ENCODE peak calls at places on chromosomes 12 and 14, in ten cellular contexts. One of them, this sample, is unnamed.

GRCh38 chr12:50572275-50572674 is 67.5 kb downstream of the DIP2B start:
- DNase-seq in frontal cortex: no peak
- DNase-seq in IMR-90: peak; percentile 89
- DNase-seq in AG10803: peak; percentile 94
- DNase-seq in CD4-positive, alpha-beta T cell: no peak
- DNase-seq in fibroblast of lung: peak; percentile 78
- DNase-seq in amniotic stem cell: no peak
- DNase-seq in stimulated activated naive CD8-positive, alpha-beta T cell treated with anti-CD3 and anti-CD28 coated beads, Interleukin-15, amount 100 ng/mL, for 72 hours: no peak
- DNase-seq in stimulated activated CD8-positive, alpha-beta memory T cell treated with anti-CD3 and anti-CD28 coated beads, Interleukin-12 subunit alpha, Interleukin-12 subunit beta, amount 100 ng/mL, for 4 hours: no peak
- DNase-seq in hypothalamus: no peak
- DNase-seq in this sample: no peak

GRCh38 chr12:84336231-84336630 is 576.4 kb downstream of the SLC6A15 start:
- DNase-seq in frontal cortex: no peak
- DNase-seq in IMR-90: peak; percentile 18
- DNase-seq in AG10803: no peak
- DNase-seq in CD4-positive, alpha-beta T cell: no peak
- DNase-seq in fibroblast of lung: peak; percentile 8
- DNase-seq in amniotic stem cell: no peak
- DNase-seq in stimulated activated naive CD8-positive, alpha-beta T cell treated with anti-CD3 and anti-CD28 coated beads, Interleukin-15, amount 100 ng/mL, for 72 hours: no peak
- DNase-seq in stimulated activated CD8-positive, alpha-beta memory T cell treated with anti-CD3 and anti-CD28 coated beads, Interleukin-12 subunit alpha, Interleukin-12 subunit beta, amount 100 ng/mL, for 4 hours: no peak
- DNase-seq in hypothalamus: no peak
- DNase-seq in this sample: no peak

GRCh38 chr12:48305190-48305589 is 45.5 kb downstream of the ZNF641 start:
- DNase-seq in frontal cortex: no peak
- DNase-seq in IMR-90: no peak
- DNase-seq in AG10803: no peak
- DNase-seq in CD4-positive, alpha-beta T cell: no peak
- DNase-seq in fibroblast of lung: no peak
- DNase-seq in amniotic stem cell: no peak
- DNase-seq in stimulated activated naive CD8-positive, alpha-beta T cell treated with anti-CD3 and anti-CD28 coated beads, Interleukin-15, amount 100 ng/mL, for 72 hours: no peak
- DNase-seq in stimulated activated CD8-positive, alpha-beta memory T cell treated with anti-CD3 and anti-CD28 coated beads, Interleukin-12 subunit alpha, Interleukin-12 subunit beta, amount 100 ng/mL, for 4 hours: no peak
- DNase-seq in hypothalamus: no peak
- DNase-seq in this sample: no peak

GRCh38 chr14:39229222-39229543 is 4.5 kb upstream of the MIA2 start:
- DNase-seq in frontal cortex: no peak
- DNase-seq in IMR-90: peak; percentile 7
- DNase-seq in AG10803: peak; percentile 17
- DNase-seq in CD4-positive, alpha-beta T cell: peak; percentile 15
- DNase-seq in fibroblast of lung: peak; percentile 11
- DNase-seq in amniotic stem cell: no peak
- DNase-seq in stimulated activated naive CD8-positive, alpha-beta T cell treated with anti-CD3 and anti-CD28 coated beads, Interleukin-15, amount 100 ng/mL, for 72 hours: peak; percentile 71
- DNase-seq in stimulated activated CD8-positive, alpha-beta memory T cell treated with anti-CD3 and anti-CD28 coated beads, Interleukin-12 subunit alpha, Interleukin-12 subunit beta, amount 100 ng/mL, for 4 hours: no peak
- DNase-seq in hypothalamus: no peak
- DNase-seq in this sample: no peak

GRCh38 chr12:34289431-34290190 is 267.3 kb downstream of the ALG10 start:
- DNase-seq in frontal cortex: no peak
- DNase-seq in IMR-90: no peak
- DNase-seq in AG10803: no peak
- DNase-seq in CD4-positive, alpha-beta T cell: no peak
- DNase-seq in fibroblast of lung: no peak
- DNase-seq in amniotic stem cell: no peak
- DNase-seq in stimulated activated naive CD8-positive, alpha-beta T cell treated with anti-CD3 and anti-CD28 coated beads, Interleukin-15, amount 100 ng/mL, for 72 hours: no peak
- DNase-seq in stimulated activated CD8-positive, alpha-beta memory T cell treated with anti-CD3 and anti-CD28 coated beads, Interleukin-12 subunit alpha, Interleukin-12 subunit beta, amount 100 ng/mL, for 4 hours: no peak
- DNase-seq in hypothalamus: no peak
- DNase-seq in this sample: peak; percentile 53

GRCh38 chr12:38411426-38411825 is 94.9 kb downstream of the ALG10B start:
- DNase-seq in frontal cortex: no peak
- DNase-seq in IMR-90: no peak
- DNase-seq in AG10803: no peak
- DNase-seq in CD4-positive, alpha-beta T cell: no peak
- DNase-seq in fibroblast of lung: no peak
- DNase-seq in amniotic stem cell: no peak
- DNase-seq in stimulated activated naive CD8-positive, alpha-beta T cell treated with anti-CD3 and anti-CD28 coated beads, Interleukin-15, amount 100 ng/mL, for 72 hours: no peak
- DNase-seq in stimulated activated CD8-positive, alpha-beta memory T cell treated with anti-CD3 and anti-CD28 coated beads, Interleukin-12 subunit alpha, Interleukin-12 subunit beta, amount 100 ng/mL, for 4 hours: no peak
- DNase-seq in hypothalamus: no peak
- DNase-seq in this sample: no peak

GRCh38 chr12:22266101-22266500 is 68.4 kb downstream of the ST8SIA1 start:
- DNase-seq in frontal cortex: no peak
- DNase-seq in IMR-90: peak; percentile 17
- DNase-seq in AG10803: no peak
- DNase-seq in CD4-positive, alpha-beta T cell: no peak
- DNase-seq in fibroblast of lung: peak; percentile 58
- DNase-seq in amniotic stem cell: no peak
- DNase-seq in stimulated activated naive CD8-positive, alpha-beta T cell treated with anti-CD3 and anti-CD28 coated beads, Interleukin-15, amount 100 ng/mL, for 72 hours: no peak
- DNase-seq in stimulated activated CD8-positive, alpha-beta memory T cell treated with anti-CD3 and anti-CD28 coated beads, Interleukin-12 subunit alpha, Interleukin-12 subunit beta, amount 100 ng/mL, for 4 hours: no peak
- DNase-seq in hypothalamus: no peak
- DNase-seq in this sample: no peak

GRCh38 chr12:5383961-5384360 is 47.9 kb upstream of the NTF3 start:
- DNase-seq in frontal cortex: no peak
- DNase-seq in IMR-90: no peak
- DNase-seq in AG10803: peak; percentile 84
- DNase-seq in CD4-positive, alpha-beta T cell: no peak
- DNase-seq in fibroblast of lung: no peak
- DNase-seq in amniotic stem cell: no peak
- DNase-seq in stimulated activated naive CD8-positive, alpha-beta T cell treated with anti-CD3 and anti-CD28 coated beads, Interleukin-15, amount 100 ng/mL, for 72 hours: no peak
- DNase-seq in stimulated activated CD8-positive, alpha-beta memory T cell treated with anti-CD3 and anti-CD28 coated beads, Interleukin-12 subunit alpha, Interleukin-12 subunit beta, amount 100 ng/mL, for 4 hours: no peak
- DNase-seq in hypothalamus: no peak
- DNase-seq in this sample: no peak

GRCh38 chr12:69459477-69459876 is 10.7 kb upstream of the FRS2 start:
- DNase-seq in frontal cortex: peak; percentile 40
- DNase-seq in IMR-90: no peak
- DNase-seq in AG10803: no peak
- DNase-seq in CD4-positive, alpha-beta T cell: no peak
- DNase-seq in fibroblast of lung: no peak
- DNase-seq in amniotic stem cell: no peak
- DNase-seq in stimulated activated naive CD8-positive, alpha-beta T cell treated with anti-CD3 and anti-CD28 coated beads, Interleukin-15, amount 100 ng/mL, for 72 hours: no peak
- DNase-seq in stimulated activated CD8-positive, alpha-beta memory T cell treated with anti-CD3 and anti-CD28 coated beads, Interleukin-12 subunit alpha, Interleukin-12 subunit beta, amount 100 ng/mL, for 4 hours: no peak
- DNase-seq in hypothalamus: peak; percentile 6
- DNase-seq in this sample: no peak

GRCh38 chr12:44015333-44015941 is 179.6 kb downstream of the TMEM117 start:
- DNase-seq in frontal cortex: no peak
- DNase-seq in IMR-90: peak; percentile 66
- DNase-seq in AG10803: peak; percentile 67
- DNase-seq in CD4-positive, alpha-beta T cell: no peak
- DNase-seq in fibroblast of lung: peak; percentile 52
- DNase-seq in amniotic stem cell: peak; percentile 38
- DNase-seq in stimulated activated naive CD8-positive, alpha-beta T cell treated with anti-CD3 and anti-CD28 coated beads, Interleukin-15, amount 100 ng/mL, for 72 hours: no peak
- DNase-seq in stimulated activated CD8-positive, alpha-beta memory T cell treated with anti-CD3 and anti-CD28 coated beads, Interleukin-12 subunit alpha, Interleukin-12 subunit beta, amount 100 ng/mL, for 4 hours: no peak
- DNase-seq in hypothalamus: no peak
- DNase-seq in this sample: no peak

GRCh38 chr14:77275041-77275854 is 4.2 kb upstream of the NGB start:
- DNase-seq in frontal cortex: no peak
- DNase-seq in IMR-90: no peak
- DNase-seq in AG10803: no peak
- DNase-seq in CD4-positive, alpha-beta T cell: no peak
- DNase-seq in fibroblast of lung: no peak
- DNase-seq in amniotic stem cell: no peak
- DNase-seq in stimulated activated naive CD8-positive, alpha-beta T cell treated with anti-CD3 and anti-CD28 coated beads, Interleukin-15, amount 100 ng/mL, for 72 hours: no peak
- DNase-seq in stimulated activated CD8-positive, alpha-beta memory T cell treated with anti-CD3 and anti-CD28 coated beads, Interleukin-12 subunit alpha, Interleukin-12 subunit beta, amount 100 ng/mL, for 4 hours: no peak
- DNase-seq in hypothalamus: no peak
- DNase-seq in this sample: no peak

GRCh38 chr14:78232666-78233065 is 62.5 kb downstream of the NRXN3 start:
- DNase-seq in frontal cortex: no peak
- DNase-seq in IMR-90: no peak
- DNase-seq in AG10803: no peak
- DNase-seq in CD4-positive, alpha-beta T cell: no peak
- DNase-seq in fibroblast of lung: no peak
- DNase-seq in amniotic stem cell: no peak
- DNase-seq in stimulated activated naive CD8-positive, alpha-beta T cell treated with anti-CD3 and anti-CD28 coated beads, Interleukin-15, amount 100 ng/mL, for 72 hours: no peak
- DNase-seq in stimulated activated CD8-positive, alpha-beta memory T cell treated with anti-CD3 and anti-CD28 coated beads, Interleukin-12 subunit alpha, Interleukin-12 subunit beta, amount 100 ng/mL, for 4 hours: no peak
- DNase-seq in hypothalamus: no peak
- DNase-seq in this sample: no peak

GRCh38 chr12:575948-576612 is 87.2 kb downstream of the NINJ2 start:
- DNase-seq in frontal cortex: peak; percentile 83
- DNase-seq in IMR-90: peak; percentile 31
- DNase-seq in AG10803: peak; percentile 51
- DNase-seq in CD4-positive, alpha-beta T cell: peak; percentile 85
- DNase-seq in fibroblast of lung: peak; percentile 41
- DNase-seq in amniotic stem cell: no peak
- DNase-seq in stimulated activated naive CD8-positive, alpha-beta T cell treated with anti-CD3 and anti-CD28 coated beads, Interleukin-15, amount 100 ng/mL, for 72 hours: peak; percentile 93
- DNase-seq in stimulated activated CD8-positive, alpha-beta memory T cell treated with anti-CD3 and anti-CD28 coated beads, Interleukin-12 subunit alpha, Interleukin-12 subunit beta, amount 100 ng/mL, for 4 hours: peak; percentile 78
- DNase-seq in hypothalamus: no peak
- DNase-seq in this sample: peak; percentile 88

GRCh38 chr14:104827173-104828055 is 26.5 kb downstream of the ZBTB42 start:
- DNase-seq in frontal cortex: no peak
- DNase-seq in IMR-90: peak; percentile 32
- DNase-seq in AG10803: peak; percentile 24
- DNase-seq in CD4-positive, alpha-beta T cell: peak; percentile 50
- DNase-seq in fibroblast of lung: peak; percentile 48
- DNase-seq in amniotic stem cell: no peak
- DNase-seq in stimulated activated naive CD8-positive, alpha-beta T cell treated with anti-CD3 and anti-CD28 coated beads, Interleukin-15, amount 100 ng/mL, for 72 hours: peak; percentile 61
- DNase-seq in stimulated activated CD8-positive, alpha-beta memory T cell treated with anti-CD3 and anti-CD28 coated beads, Interleukin-12 subunit alpha, Interleukin-12 subunit beta, amount 100 ng/mL, for 4 hours: peak; percentile 18
- DNase-seq in hypothalamus: no peak
- DNase-seq in this sample: no peak

GRCh38 chr14:81219821-81220487 is 805 bp downstream of the GTF2A1 start:
- DNase-seq in frontal cortex: peak; percentile 67
- DNase-seq in IMR-90: peak; percentile 7
- DNase-seq in AG10803: peak; percentile 30
- DNase-seq in CD4-positive, alpha-beta T cell: peak; percentile 46
- DNase-seq in fibroblast of lung: peak; percentile 19
- DNase-seq in amniotic stem cell: no peak
- DNase-seq in stimulated activated naive CD8-positive, alpha-beta T cell treated with anti-CD3 and anti-CD28 coated beads, Interleukin-15, amount 100 ng/mL, for 72 hours: peak; percentile 57
- DNase-seq in stimulated activated CD8-positive, alpha-beta memory T cell treated with anti-CD3 and anti-CD28 coated beads, Interleukin-12 subunit alpha, Interleukin-12 subunit beta, amount 100 ng/mL, for 4 hours: peak; percentile 17
- DNase-seq in hypothalamus: peak; percentile 16
- DNase-seq in this sample: no peak

GRCh38 chr12:2598001-2598400 is 196.8 kb upstream of the FKBP4 start:
- DNase-seq in frontal cortex: no peak
- DNase-seq in IMR-90: no peak
- DNase-seq in AG10803: no peak
- DNase-seq in CD4-positive, alpha-beta T cell: no peak
- DNase-seq in fibroblast of lung: no peak
- DNase-seq in amniotic stem cell: no peak
- DNase-seq in stimulated activated naive CD8-positive, alpha-beta T cell treated with anti-CD3 and anti-CD28 coated beads, Interleukin-15, amount 100 ng/mL, for 72 hours: no peak
- DNase-seq in stimulated activated CD8-positive, alpha-beta memory T cell treated with anti-CD3 and anti-CD28 coated beads, Interleukin-12 subunit alpha, Interleukin-12 subunit beta, amount 100 ng/mL, for 4 hours: no peak
- DNase-seq in hypothalamus: no peak
- DNase-seq in this sample: no peak

GRCh38 chr12:89574736-89575208 is 48.9 kb upstream of the POC1B start:
- DNase-seq in frontal cortex: no peak
- DNase-seq in IMR-90: peak; percentile 75
- DNase-seq in AG10803: peak; percentile 91
- DNase-seq in CD4-positive, alpha-beta T cell: no peak
- DNase-seq in fibroblast of lung: peak; percentile 89
- DNase-seq in amniotic stem cell: no peak
- DNase-seq in stimulated activated naive CD8-positive, alpha-beta T cell treated with anti-CD3 and anti-CD28 coated beads, Interleukin-15, amount 100 ng/mL, for 72 hours: no peak
- DNase-seq in stimulated activated CD8-positive, alpha-beta memory T cell treated with anti-CD3 and anti-CD28 coated beads, Interleukin-12 subunit alpha, Interleukin-12 subunit beta, amount 100 ng/mL, for 4 hours: no peak
- DNase-seq in hypothalamus: no peak
- DNase-seq in this sample: no peak

GRCh38 chr12:50937653-50938052 is 14.7 kb upstream of the HIGD1C start:
- DNase-seq in frontal cortex: no peak
- DNase-seq in IMR-90: no peak
- DNase-seq in AG10803: no peak
- DNase-seq in CD4-positive, alpha-beta T cell: no peak
- DNase-seq in fibroblast of lung: no peak
- DNase-seq in amniotic stem cell: no peak
- DNase-seq in stimulated activated naive CD8-positive, alpha-beta T cell treated with anti-CD3 and anti-CD28 coated beads, Interleukin-15, amount 100 ng/mL, for 72 hours: no peak
- DNase-seq in stimulated activated CD8-positive, alpha-beta memory T cell treated with anti-CD3 and anti-CD28 coated beads, Interleukin-12 subunit alpha, Interleukin-12 subunit beta, amount 100 ng/mL, for 4 hours: no peak
- DNase-seq in hypothalamus: no peak
- DNase-seq in this sample: no peak